ENCODE peak calls at places on chromosomes 1 and 21, in eight cellular contexts. G is Kasumi-1; X is stimulated activated CD4-positive, alpha-beta T cell treated with anti-CD3 and anti-CD28 coated beads, Interleukin-2, amount 100 ng/mL, for 4 hours; N is GDM1; D is HEK293T; Q is LoVo; A is C1 segment of cervical spinal cord; V is stimulated activated CD8-positive, alpha-beta memory T cell treated with anti-CD3 and anti-CD28 coated beads, Interleukin-4, amount 100 ng/mL, for 4 hours. J is an unnamed sample.

GRCh38 chr1:55250399-55251075 is 35.4 kb upstream of the USP24 start:
- DNase-seq in G (no peak), X (no peak), N (no peak), D (no peak), Q (no peak), A (no peak), V (no peak), J (no peak)

GRCh38 chr1:181033128-181033798 is 520 bp upstream of the MR1 start:
- DNase-seq in G (peak; percentile 75), X (no peak), N (peak; percentile 63), D (no peak), Q (peak; percentile 22), A (peak; percentile 41), V (no peak), J (no peak)

GRCh38 chr1:114671011-114671938 is 1.4 kb upstream of the DENND2C start:
- DNase-seq in G (peak; percentile 77), X (no peak), N (no peak), D (no peak), Q (peak; percentile 37), A (no peak), V (no peak), J (peak; percentile 21)

GRCh38 chr21:45456836-45457160 is 51.8 kb downstream of the COL18A1 start:
- DNase-seq in G (no peak), X (no peak), N (no peak), D (no peak), Q (no peak), A (no peak), V (no peak), J (no peak)

GRCh38 chr1:210754931-210755670 is 378.8 kb downstream of the KCNH1 start:
- DNase-seq in G (no peak), X (no peak), N (no peak), D (no peak), Q (no peak), A (no peak), V (no peak), J (no peak)

GRCh38 chr1:156246762-156247459 is 945 bp downstream of the PAQR6 start:
- DNase-seq in G (no peak), X (no peak), N (no peak), D (no peak), Q (peak; percentile 32), A (no peak), V (no peak), J (no peak)

GRCh38 chr1:184326278-184326677 is 60.6 kb upstream of the C1orf21 start:
- DNase-seq in G (no peak), X (no peak), N (no peak), D (no peak), Q (no peak), A (no peak), V (no peak), J (no peak)

GRCh38 chr1:30270468-30270867 is 452.9 kb downstream of the MATN1 start:
- DNase-seq in G (no peak), X (no peak), N (no peak), D (no peak), Q (no peak), A (no peak), V (no peak), J (no peak)

GRCh38 chr1:18635833-18636671 is 5.4 kb downstream of the PAX7 start:
- DNase-seq in G (no peak), X (no peak), N (no peak), D (no peak), Q (no peak), A (no peak), V (no peak), J (no peak)

GRCh38 chr21:38297193-38297592 is 40.4 kb downstream of the KCNJ15 start:
- DNase-seq in G (peak; percentile 64), X (no peak), N (no peak), D (no peak), Q (no peak), A (no peak), V (no peak), J (peak; percentile 10)

GRCh38 chr1:92482665-92483441 is 3.9 kb downstream of the GFI1 start:
- DNase-seq in G (no peak), X (no peak), N (no peak), D (no peak), Q (no peak), A (no peak), V (no peak), J (peak; percentile 15)

GRCh38 chr1:238764779-238765178 is 621.6 kb upstream of the CHRM3 start:
- DNase-seq in G (no peak), X (no peak), N (no peak), D (no peak), Q (no peak), A (no peak), V (no peak), J (no peak)

GRCh38 chr1:154973344-154974085 is 966 bp upstream of the CKS1B start:
- DNase-seq in G (peak; percentile 96), X (peak; percentile 85), N (peak; percentile 81), D (peak; percentile 87), Q (peak; percentile 98), A (peak; percentile 83), V (peak; percentile 89), J (peak; percentile 99)

GRCh38 chr1:25944986-25945385 is 38.8 kb upstream of the STMN1 start:
- DNase-seq in G (no peak), X (no peak), N (no peak), D (no peak), Q (no peak), A (no peak), V (no peak), J (no peak)

GRCh38 chr1:17984510-17985085 is 123.0 kb upstream of the IGSF21 start:
- DNase-seq in G (peak; percentile 4), X (no peak), N (no peak), D (peak; percentile 62), Q (no peak), A (no peak), V (no peak), J (peak; percentile 47)

J was measured in cardiac muscle cell.